ENCODE peak calls at places on chromosomes 11 and 22, in six cellular contexts. B is colonic mucosa, U is IMR-90, J is tibial nerve, M is heart left ventricle, E is iPS DF 6.9. P is an unnamed sample.

GRCh38 chr11:95791385-95792033 is 1.2 kb downstream of the CEP57 start:
- DNase-seq in B (no peak), E (no peak), J (no peak), U (no peak), M (no peak), P (no peak)

GRCh38 chr22:21909871-21910270 is 42.4 kb upstream of the MAPK1 start:
- DNase-seq in M (no peak), E (no peak), J (no peak), B (no peak), U (no peak), P (no peak)

GRCh38 chr11:118918686-118919280 is 6.9 kb downstream of the BCL9L start:
- DNase-seq in B (no peak), M (peak; percentile 45), E (no peak), J (no peak), U (peak; percentile 43), P (no peak)

GRCh38 chr11:13465909-13466371 is 2.9 kb upstream of the BTBD10 start:
- DNase-seq in M (no peak), U (peak; percentile 55), E (no peak), J (peak; percentile 18), B (no peak), P (no peak)

GRCh38 chr22:23182289-23183106 is 2.2 kb downstream of the BCR start:
- DNase-seq in B (peak; percentile 42), J (no peak), M (peak; percentile 11), E (no peak), U (peak; percentile 19), P (no peak)

GRCh38 chr11:86799680-86800075 is 664 bp upstream of the PRSS23 start:
- DNase-seq in M (no peak), J (no peak), B (peak; percentile 24), E (no peak), U (no peak), P (no peak)

GRCh38 chr11:1753426-1754305 is 3.3 kb upstream of the IFITM10 start:
- DNase-seq in E (no peak), B (no peak), M (no peak), J (no peak), U (no peak), P (no peak)

GRCh38 chr22:35315855-35316745 is 16.4 kb downstream of the TOM1 start:
- DNase-seq in J (no peak), M (peak; percentile 89), B (no peak), E (no peak), U (no peak), P (no peak)

GRCh38 chr11:128802358-128802981 is 64.6 kb downstream of the KCNJ1 start:
- DNase-seq in M (peak; percentile 48), J (no peak), E (no peak), B (no peak), U (no peak), P (no peak)

GRCh38 chr11:122696662-122697061 is 41.1 kb downstream of the UBASH3B start:
- DNase-seq in E (no peak), J (no peak), M (no peak), U (no peak), B (no peak), P (no peak)

GRCh38 chr11:113991170-113991569 is 16.3 kb downstream of the HTR3A start:
- DNase-seq in E (peak; percentile 43), B (no peak), U (peak; percentile 8), J (no peak), M (peak; percentile 46), P (peak; percentile 46)

GRCh38 chr11:94224078-94224477 is 80.3 kb upstream of the IZUMO1R start:
- DNase-seq in B (no peak), J (no peak), M (no peak), E (no peak), U (peak; percentile 12), P (no peak)

GRCh38 chr11:503179-503981 is 3.7 kb downstream of the RNH1 start:
- DNase-seq in J (peak; percentile 51), B (peak; percentile 47), M (peak; percentile 64), E (no peak), U (peak; percentile 19), P (no peak)

GRCh38 chr11:107783121-107783520 is 71.3 kb upstream of the SLN start:
- DNase-seq in E (no peak), J (no peak), M (no peak), U (peak; percentile 8), B (no peak), P (no peak)

GRCh38 chr11:11456896-11457295 is 103.8 kb upstream of the CSNK2A3 start:
- DNase-seq in B (no peak), E (no peak), U (no peak), J (no peak), M (no peak), P (no peak)

GRCh38 chr22:39396156-39396796 is 3.3 kb upstream of the TAB1 start:
- DNase-seq in E (no peak), U (peak; percentile 22), M (no peak), B (no peak), J (no peak), P (no peak)

GRCh38 chr11:115145316-115145715 is 358.9 kb downstream of the CADM1 start:
- DNase-seq in U (no peak), J (no peak), M (no peak), B (no peak), E (no peak), P (no peak)

GRCh38 chr11:64691543-64691942 is 31.5 kb downstream of the NRXN2 start:
- DNase-seq in M (no peak), J (no peak), U (no peak), B (no peak), E (no peak), P (no peak)

GRCh38 chr22:39348909-39349505 is 784 bp upstream of the SYNGR1 start:
- DNase-seq in M (peak; percentile 50), U (no peak), J (no peak), E (no peak), B (no peak), P (no peak)

GRCh38 chr11:47524200-47524874 is 28.6 kb downstream of the CELF1 start:
- DNase-seq in E (no peak), B (no peak), U (no peak), J (no peak), M (peak; percentile 45), P (no peak)

GRCh38 chr22:19360300-19360792 is 68.8 kb upstream of the CLTCL1 start:
- DNase-seq in M (no peak), E (no peak), B (no peak), J (no peak), U (no peak), P (no peak)

GRCh38 chr11:87722756-87723599 is 452.3 kb downstream of the RAB38 start:
- DNase-seq in U (peak; percentile 2), M (no peak), E (peak; percentile 22), J (no peak), B (peak; percentile 41), P (no peak)

GRCh38 chr22:27984723-27985122 is 65.7 kb upstream of the PITPNB start:
- DNase-seq in J (no peak), U (no peak), E (no peak), M (no peak), B (no peak), P (no peak)

GRCh38 chr11:69483696-69484426 is 2.4 kb downstream of the LINC01488 start:
- DNase-seq in M (peak; percentile 27), J (no peak), U (no peak), E (no peak), B (no peak), P (no peak)

GRCh38 chr11:69483170-69483569 is 1.7 kb downstream of the LINC01488 start:
- DNase-seq in J (no peak), M (no peak), B (no peak), U (no peak), E (no peak), P (no peak)

GRCh38 chr11:69480547-69481392 is 693 bp upstream of the LINC01488 start:
- DNase-seq in B (peak; percentile 70), E (no peak), M (peak; percentile 80), J (no peak), U (peak; percentile 15), P (no peak)

GRCh38 chr11:69481393-69481844 is at the start of gene LINC01488:
- DNase-seq in J (no peak), U (no peak), E (no peak), M (no peak), B (no peak), P (no peak)

DNA sequence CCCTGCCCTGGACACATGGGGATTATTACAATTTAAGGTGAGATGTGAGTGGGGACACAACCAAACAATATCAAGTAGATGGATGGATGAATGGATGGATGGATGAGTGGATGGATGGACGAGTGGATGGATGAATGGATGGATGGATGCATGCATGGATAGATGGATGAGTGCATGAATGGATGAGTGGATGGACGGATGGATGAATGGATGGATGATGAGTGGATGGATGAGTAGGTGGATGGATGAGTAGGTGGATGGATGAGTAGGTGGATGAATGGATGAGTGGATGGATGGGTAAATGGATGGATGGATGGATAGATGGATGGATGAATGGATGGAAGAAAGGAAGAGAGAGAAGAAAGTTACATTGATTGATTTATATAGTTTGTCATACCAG is 859 bp downstream of the LINC01488 start:
- DNase-seq in B (no peak), E (no peak), U (no peak), M (peak; percentile 2), J (no peak), P (no peak)
- H3K4me1 ChIP-seq in B (no peaks in the 10 kb centered on the region), E (peaks cover 4% of the 10 kb centered on the region), U (peaks cover 2% of the 10 kb centered on the region), M (peaks cover 46% of the 10 kb centered on the region), J (no peaks in the 10 kb centered on the region), P (peaks cover 28% of the 10 kb centered on the region)

DNA sequence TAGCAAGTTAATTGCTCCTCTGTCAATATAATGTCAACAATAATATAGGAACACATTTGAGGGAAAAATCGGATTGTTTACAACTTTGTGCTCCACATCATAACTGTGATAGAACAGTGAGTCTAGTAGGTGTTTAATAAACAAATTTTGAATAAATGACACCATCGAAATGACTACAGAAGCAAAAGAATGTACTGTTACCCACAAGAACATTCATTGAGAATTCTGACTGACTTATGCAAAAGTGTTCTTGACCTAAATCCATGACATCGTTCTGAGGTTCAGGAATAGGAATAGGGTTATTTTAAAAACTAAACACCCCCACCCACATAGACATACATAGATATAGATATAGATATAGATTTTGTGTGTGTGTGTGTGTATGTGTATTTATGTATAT is 8.4 kb downstream of the LRRC4C start:
- DNase-seq in M (no peak), E (no peak), J (no peak), U (no peak), B (no peak), P (no peak)
- H3K4me1 ChIP-seq in M (no peaks in the 10 kb centered on the region), E (no peaks in the 10 kb centered on the region), J (no peaks in the 10 kb centered on the region), U (no peaks in the 10 kb centered on the region), B (no peaks in the 10 kb centered on the region), P (no peaks in the 10 kb centered on the region)

DNA sequence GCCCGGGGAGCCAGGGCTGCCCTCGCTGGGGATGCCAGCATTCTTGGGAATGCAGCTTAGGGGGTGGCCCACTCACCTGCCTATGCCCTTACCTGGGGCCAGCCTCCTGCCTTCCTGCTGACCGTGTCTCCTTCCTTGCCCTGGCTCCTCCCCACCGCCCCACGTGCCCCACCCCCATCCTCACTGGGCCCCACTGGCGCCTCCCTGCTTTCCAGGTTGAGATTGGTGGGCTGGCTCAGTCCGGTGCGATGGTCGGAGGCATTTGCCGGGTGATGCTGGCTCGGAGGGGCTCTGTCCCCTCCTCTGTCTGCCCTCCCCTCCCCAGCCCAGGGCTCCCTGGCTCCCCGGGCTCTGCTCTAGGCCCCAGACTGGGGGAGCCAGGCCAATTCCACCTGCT is 34.1 kb upstream of the GRAMD4 start:
- DNase-seq in E (no peak), B (no peak), M (peak; percentile 25), U (no peak), J (no peak), P (no peak)
- H3K4me1 ChIP-seq in E (peaks cover 10% of the 10 kb centered on the region), B (peaks cover 30% of the 10 kb centered on the region), M (peaks cover 82% of the 10 kb centered on the region), U (peaks cover 5% of the 10 kb centered on the region), J (no peaks in the 10 kb centered on the region), P (peaks cover 34% of the 10 kb centered on the region)

DNA sequence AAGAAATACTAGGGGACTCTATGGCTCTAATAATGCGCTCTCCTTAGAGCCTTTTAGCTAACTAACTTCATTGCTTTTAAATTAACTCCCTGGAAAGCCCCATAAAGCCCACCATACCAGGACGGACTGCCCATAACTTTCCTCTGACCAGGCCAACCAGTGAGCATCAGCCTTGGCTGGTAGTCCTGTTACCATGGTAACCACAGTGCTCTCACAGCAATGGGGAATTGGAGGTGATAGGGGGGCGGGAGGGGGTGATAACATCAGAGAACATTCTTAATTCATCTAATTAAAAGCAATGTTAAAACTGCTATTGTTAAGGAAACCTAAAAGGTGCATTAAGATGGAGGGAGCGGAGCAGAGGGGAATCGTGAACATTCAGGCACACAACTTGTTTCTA is 27.2 kb upstream of the CHRM4 start:
- DNase-seq in M (no peak), E (no peak), J (no peak), U (no peak), B (no peak), P (no peak)
- H3K4me1 ChIP-seq in M (peaks cover 7% of the 10 kb centered on the region), E (no peaks in the 10 kb centered on the region), J (no peaks in the 10 kb centered on the region), U (no peaks in the 10 kb centered on the region), B (no peaks in the 10 kb centered on the region), P (no peaks in the 10 kb centered on the region)

P was measured in NT2/D1.